ENCODE peak calls at places on chromosomes 2 and 18, in seven cellular contexts. One of them, this sample, is unnamed.

GRCh38 chr2:69118609-69119008 is 105.6 kb downstream of the ANTXR1 start:
- DNase-seq in mesothelial cell of epicardium: no peak
- DNase-seq in GM20000: no peak
- DNase-seq in WTC11: no peak
- DNase-seq in fibroblast of pulmonary artery: no peak
- DNase-seq in WERI-Rb-1: no peak
- DNase-seq in fibroblast of the aortic adventitia: peak
- DNase-seq in this sample: no peak

GRCh38 chr2:121570036-121570664 is 39.5 kb downstream of the RNU4ATAC start:
- DNase-seq in GM20000: no peak
- DNase-seq in WTC11: no peak
- DNase-seq in WERI-Rb-1: no peak
- DNase-seq in fibroblast of pulmonary artery: no peak
- DNase-seq in fibroblast of the aortic adventitia: no peak
- DNase-seq in mesothelial cell of epicardium: no peak
- DNase-seq in this sample: no peak

GRCh38 chr2:1685957-1686783 is 58.1 kb downstream of the PXDN start:
- DNase-seq in mesothelial cell of epicardium: no peak
- DNase-seq in WTC11: peak
- DNase-seq in WERI-Rb-1: no peak
- DNase-seq in GM20000: no peak
- DNase-seq in fibroblast of the aortic adventitia: no peak
- DNase-seq in fibroblast of pulmonary artery: peak
- DNase-seq in this sample: no peak

GRCh38 chr2:140657657-140658056 is 1473.2 kb downstream of the LRP1B start:
- DNase-seq in GM20000: no peak
- DNase-seq in mesothelial cell of epicardium: no peak
- DNase-seq in fibroblast of pulmonary artery: peak
- DNase-seq in fibroblast of the aortic adventitia: peak
- DNase-seq in WERI-Rb-1: no peak
- DNase-seq in WTC11: no peak
- DNase-seq in this sample: no peak

GRCh38 chr2:156334496-156335478 is 2.3 kb upstream of the NR4A2 start:
- DNase-seq in WTC11: peak
- DNase-seq in fibroblast of the aortic adventitia: peak
- DNase-seq in mesothelial cell of epicardium: peak
- DNase-seq in fibroblast of pulmonary artery: peak
- DNase-seq in GM20000: peak
- DNase-seq in WERI-Rb-1: peak
- DNase-seq in this sample: no peak

GRCh38 chr2:234083572-234084348 is 33.3 kb downstream of the SPP2 start:
- DNase-seq in fibroblast of the aortic adventitia: no peak
- DNase-seq in WERI-Rb-1: no peak
- DNase-seq in fibroblast of pulmonary artery: no peak
- DNase-seq in mesothelial cell of epicardium: no peak
- DNase-seq in WTC11: no peak
- DNase-seq in GM20000: no peak
- DNase-seq in this sample: no peak

GRCh38 chr18:55106906-55107305 is 147.6 kb upstream of the CCDC68 start:
- DNase-seq in WTC11: no peak
- DNase-seq in WERI-Rb-1: no peak
- DNase-seq in fibroblast of pulmonary artery: no peak
- DNase-seq in fibroblast of the aortic adventitia: no peak
- DNase-seq in GM20000: no peak
- DNase-seq in mesothelial cell of epicardium: no peak
- DNase-seq in this sample: no peak

GRCh38 chr18:55346387-55346786 is 241.6 kb downstream of the TCF4 start:
- DNase-seq in fibroblast of the aortic adventitia: no peak
- DNase-seq in GM20000: no peak
- DNase-seq in fibroblast of pulmonary artery: no peak
- DNase-seq in mesothelial cell of epicardium: no peak
- DNase-seq in WTC11: no peak
- DNase-seq in WERI-Rb-1: no peak
- DNase-seq in this sample: no peak

GRCh38 chr18:60585670-60586069 is 213.1 kb upstream of the MC4R start:
- DNase-seq in WTC11: no peak
- DNase-seq in mesothelial cell of epicardium: no peak
- DNase-seq in WERI-Rb-1: no peak
- DNase-seq in GM20000: no peak
- DNase-seq in fibroblast of pulmonary artery: no peak
- DNase-seq in fibroblast of the aortic adventitia: no peak
- DNase-seq in this sample: no peak

GRCh38 chr2:25402477-25402876 is 60.8 kb upstream of the DNMT3A start:
- DNase-seq in WTC11: no peak
- DNase-seq in WERI-Rb-1: no peak
- DNase-seq in fibroblast of pulmonary artery: no peak
- DNase-seq in fibroblast of the aortic adventitia: no peak
- DNase-seq in mesothelial cell of epicardium: no peak
- DNase-seq in GM20000: peak
- DNase-seq in this sample: no peak

GRCh38 chr2:206642075-206643025 is at the start of gene FAM237A:
- DNase-seq in WERI-Rb-1: no peak
- DNase-seq in GM20000: peak
- DNase-seq in fibroblast of the aortic adventitia: peak
- DNase-seq in fibroblast of pulmonary artery: peak
- DNase-seq in mesothelial cell of epicardium: peak
- DNase-seq in WTC11: peak
- DNase-seq in this sample: no peak

GRCh38 chr2:71570511-71570910 is 117.2 kb downstream of the DYSF start:
- DNase-seq in fibroblast of the aortic adventitia: no peak
- DNase-seq in fibroblast of pulmonary artery: no peak
- DNase-seq in WTC11: no peak
- DNase-seq in mesothelial cell of epicardium: no peak
- DNase-seq in GM20000: no peak
- DNase-seq in WERI-Rb-1: no peak
- DNase-seq in this sample: no peak

GRCh38 chr2:21317131-21317530 is 193.4 kb downstream of the TDRD15 start:
- DNase-seq in WERI-Rb-1: peak
- DNase-seq in fibroblast of pulmonary artery: peak
- DNase-seq in fibroblast of the aortic adventitia: no peak
- DNase-seq in GM20000: peak
- DNase-seq in WTC11: peak
- DNase-seq in mesothelial cell of epicardium: peak
- DNase-seq in this sample: no peak

GRCh38 chr2:105929506-105929905 is 184.8 kb downstream of the NCK2 start:
- DNase-seq in WERI-Rb-1: no peak
- DNase-seq in WTC11: no peak
- DNase-seq in fibroblast of the aortic adventitia: no peak
- DNase-seq in fibroblast of pulmonary artery: peak
- DNase-seq in GM20000: no peak
- DNase-seq in mesothelial cell of epicardium: no peak
- DNase-seq in this sample: no peak

GRCh38 chr2:241645915-241646250 is 8.4 kb downstream of the ATG4B start:
- DNase-seq in WERI-Rb-1: no peak
- DNase-seq in fibroblast of the aortic adventitia: no peak
- DNase-seq in WTC11: no peak
- DNase-seq in mesothelial cell of epicardium: no peak
- DNase-seq in fibroblast of pulmonary artery: no peak
- DNase-seq in GM20000: no peak
- DNase-seq in this sample: no peak

GRCh38 chr18:29145993-29146539 is 969.1 kb upstream of the CDH2 start:
- DNase-seq in WERI-Rb-1: no peak
- DNase-seq in fibroblast of the aortic adventitia: no peak
- DNase-seq in WTC11: no peak
- DNase-seq in fibroblast of pulmonary artery: no peak
- DNase-seq in mesothelial cell of epicardium: no peak
- DNase-seq in GM20000: no peak
- DNase-seq in this sample: no peak

GRCh38 chr2:8412082-8412481 is 269.8 kb upstream of the ID2 start:
- DNase-seq in mesothelial cell of epicardium: no peak
- DNase-seq in WERI-Rb-1: no peak
- DNase-seq in fibroblast of pulmonary artery: no peak
- DNase-seq in fibroblast of the aortic adventitia: no peak
- DNase-seq in GM20000: no peak
- DNase-seq in WTC11: no peak
- DNase-seq in this sample: no peak

GRCh38 chr2:65129276-65129612 is 662 bp downstream of the RAB1A start:
- DNase-seq in fibroblast of pulmonary artery: no peak
- DNase-seq in fibroblast of the aortic adventitia: no peak
- DNase-seq in GM20000: peak
- DNase-seq in WERI-Rb-1: no peak
- DNase-seq in WTC11: no peak
- DNase-seq in mesothelial cell of epicardium: no peak
- DNase-seq in this sample: no peak

GRCh38 chr2:65128297-65129190 is 1.4 kb downstream of the RAB1A start:
- DNase-seq in fibroblast of pulmonary artery: peak
- DNase-seq in mesothelial cell of epicardium: no peak
- DNase-seq in WTC11: no peak
- DNase-seq in WERI-Rb-1: no peak
- DNase-seq in fibroblast of the aortic adventitia: peak
- DNase-seq in GM20000: no peak
- DNase-seq in this sample: no peak

GRCh38 chr2:65133626-65134025 is 3.7 kb upstream of the RAB1A start:
- DNase-seq in GM20000: no peak
- DNase-seq in WTC11: no peak
- DNase-seq in fibroblast of the aortic adventitia: no peak
- DNase-seq in mesothelial cell of epicardium: no peak
- DNase-seq in fibroblast of pulmonary artery: no peak
- DNase-seq in WERI-Rb-1: no peak
- DNase-seq in this sample: no peak

GRCh38 chr2:65129613-65130439 is at the start of gene RAB1A:
- DNase-seq in fibroblast of the aortic adventitia: peak
- DNase-seq in mesothelial cell of epicardium: peak
- DNase-seq in WERI-Rb-1: peak
- DNase-seq in WTC11: peak
- DNase-seq in fibroblast of pulmonary artery: peak
- DNase-seq in GM20000: peak
- DNase-seq in this sample: no peak

DNA sequence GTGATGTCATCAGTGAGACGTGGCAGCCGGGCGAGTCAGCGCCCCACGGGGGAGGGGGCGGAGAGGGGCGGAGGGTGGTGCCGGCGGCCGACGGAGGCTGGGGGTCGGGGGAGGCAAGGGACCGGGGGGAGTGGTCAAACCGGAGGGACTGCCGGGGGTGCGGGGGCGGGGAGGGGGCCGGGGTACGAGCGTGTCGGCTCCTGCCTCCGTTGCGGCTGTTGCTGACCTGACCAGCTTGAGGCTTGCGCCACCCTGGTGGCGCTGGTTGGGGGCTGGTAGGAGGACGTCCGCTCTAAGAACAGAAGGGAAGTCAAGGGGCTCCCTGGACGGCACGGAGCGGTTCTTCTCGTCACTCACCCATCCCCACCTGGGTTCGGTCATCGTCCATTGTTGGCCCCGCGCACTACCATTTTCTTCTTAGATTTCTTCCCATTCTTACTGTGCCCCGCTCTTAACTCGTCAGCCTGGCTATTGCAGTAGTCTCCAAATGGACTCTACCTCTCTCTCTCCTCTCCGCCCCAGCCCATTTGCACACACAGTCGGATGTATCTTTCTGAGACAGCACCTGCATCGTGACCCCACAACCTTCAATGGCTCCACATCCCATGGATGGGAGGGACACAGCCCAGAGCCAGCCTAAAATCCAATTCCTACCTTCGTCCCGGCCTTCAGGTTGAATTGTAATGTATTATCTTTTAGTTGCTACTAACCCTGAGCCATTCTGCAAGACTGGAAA is 702 bp upstream of the RAB1A start:
- DNase-seq in WTC11: no peak
- DNase-seq in fibroblast of pulmonary artery: no peak
- DNase-seq in mesothelial cell of epicardium: no peak
- DNase-seq in fibroblast of the aortic adventitia: peak
- DNase-seq in GM20000: no peak
- DNase-seq in WERI-Rb-1: no peak
- DNase-seq in this sample: peak
- TF ChIP-seq CTCF in WTC11: no peak
- TF ChIP-seq CTCF in fibroblast of pulmonary artery: no peak
- TF ChIP-seq CTCF in mesothelial cell of epicardium: no peak
- TF ChIP-seq CTCF in fibroblast of the aortic adventitia: no peak
- TF ChIP-seq CTCF in GM20000: no peak
- TF ChIP-seq CTCF in WERI-Rb-1: peak
- TF ChIP-seq CTCF in this sample: no peak

GRCh38 chr2:180195847-180196246 is 188.8 kb upstream of the CWC22 start:
- DNase-seq in mesothelial cell of epicardium: no peak
- DNase-seq in fibroblast of pulmonary artery: no peak
- DNase-seq in fibroblast of the aortic adventitia: no peak
- DNase-seq in WTC11: no peak
- DNase-seq in GM20000: no peak
- DNase-seq in WERI-Rb-1: no peak
- DNase-seq in this sample: no peak
- TF ChIP-seq CTCF in mesothelial cell of epicardium: no peak
- TF ChIP-seq CTCF in fibroblast of pulmonary artery: no peak
- TF ChIP-seq CTCF in fibroblast of the aortic adventitia: no peak
- TF ChIP-seq CTCF in WTC11: no peak
- TF ChIP-seq CTCF in GM20000: no peak
- TF ChIP-seq CTCF in WERI-Rb-1: no peak
- TF ChIP-seq CTCF in this sample: no peak

DNA sequence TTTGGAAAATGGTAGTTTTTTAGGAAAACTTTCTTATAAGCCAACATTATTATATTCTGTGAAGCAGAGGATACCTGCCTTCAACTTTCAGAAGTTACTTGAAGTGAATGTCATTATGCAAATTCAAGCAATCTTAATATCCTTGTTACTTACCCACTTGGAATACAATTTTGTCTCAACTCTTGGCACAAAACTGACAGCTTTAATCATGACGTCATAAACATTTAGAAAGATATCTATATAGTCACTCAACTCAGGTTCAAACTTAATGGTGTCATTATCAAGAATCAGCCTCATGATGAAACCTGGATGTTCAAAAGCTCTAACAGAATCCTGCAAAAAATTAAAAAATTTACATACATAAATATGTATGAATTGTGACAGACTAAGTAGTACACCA is 68.1 kb downstream of the DNAH7 start:
- DNase-seq in WERI-Rb-1: no peak
- DNase-seq in fibroblast of pulmonary artery: no peak
- DNase-seq in mesothelial cell of epicardium: no peak
- DNase-seq in WTC11: no peak
- DNase-seq in fibroblast of the aortic adventitia: no peak
- DNase-seq in GM20000: no peak
- DNase-seq in this sample: no peak
- TF ChIP-seq CTCF in WERI-Rb-1: no peak
- TF ChIP-seq CTCF in fibroblast of pulmonary artery: no peak
- TF ChIP-seq CTCF in mesothelial cell of epicardium: no peak
- TF ChIP-seq CTCF in WTC11: no peak
- TF ChIP-seq CTCF in fibroblast of the aortic adventitia: no peak
- TF ChIP-seq CTCF in GM20000: no peak
- TF ChIP-seq CTCF in this sample: no peak

GRCh38 chr18:62189208-62189607 is 2.2 kb downstream of the RELCH start:
- DNase-seq in mesothelial cell of epicardium: no peak
- DNase-seq in fibroblast of the aortic adventitia: no peak
- DNase-seq in WERI-Rb-1: no peak
- DNase-seq in WTC11: no peak
- DNase-seq in fibroblast of pulmonary artery: no peak
- DNase-seq in GM20000: no peak
- DNase-seq in this sample: no peak

GRCh38 chr18:62183578-62184195 is 3.2 kb downstream of the PIGN start:
- DNase-seq in GM20000: peak
- DNase-seq in WTC11: no peak
- DNase-seq in fibroblast of the aortic adventitia: peak
- DNase-seq in fibroblast of pulmonary artery: peak
- DNase-seq in WERI-Rb-1: peak
- DNase-seq in mesothelial cell of epicardium: no peak
- DNase-seq in this sample: peak

GRCh38 chr18:62186656-62187542 is at the start of the genes PIGN and RELCH:
- DNase-seq in fibroblast of the aortic adventitia: peak
- DNase-seq in fibroblast of pulmonary artery: peak
- DNase-seq in mesothelial cell of epicardium: peak
- DNase-seq in GM20000: peak
- DNase-seq in WERI-Rb-1: peak
- DNase-seq in WTC11: peak
- DNase-seq in this sample: peak

GRCh38 chr18:62182220-62182619 is 4.6 kb downstream of the PIGN start:
- DNase-seq in WERI-Rb-1: no peak
- DNase-seq in fibroblast of pulmonary artery: no peak
- DNase-seq in GM20000: no peak
- DNase-seq in fibroblast of the aortic adventitia: no peak
- DNase-seq in mesothelial cell of epicardium: no peak
- DNase-seq in WTC11: no peak
- DNase-seq in this sample: no peak

GRCh38 chr18:62187543-62188378 is 706 bp downstream of the RELCH start:
- DNase-seq in fibroblast of pulmonary artery: no peak
- DNase-seq in WTC11: peak
- DNase-seq in fibroblast of the aortic adventitia: peak
- DNase-seq in WERI-Rb-1: peak
- DNase-seq in GM20000: peak
- DNase-seq in mesothelial cell of epicardium: peak
- DNase-seq in this sample: no peak
- TF ChIP-seq CTCF in fibroblast of pulmonary artery: peak
- TF ChIP-seq CTCF in WTC11: no peak
- TF ChIP-seq CTCF in fibroblast of the aortic adventitia: peak
- TF ChIP-seq CTCF in WERI-Rb-1: peak
- TF ChIP-seq CTCF in GM20000: no peak
- TF ChIP-seq CTCF in mesothelial cell of epicardium: no peak
- TF ChIP-seq CTCF in this sample: peak

This sample was measured in D721Med.